ENCODE peak calls at places on chromosomes 6 and 20, in four cellular contexts. V is Kasumi-1, Y is NAMALWA, N is GM13977. O is an unnamed sample.

GRCh38 chr6:46022110-46022948 is 6.7 kb upstream of the CLIC5 start:
- DNase-seq in V (no peak), Y (no peak), N (no peak), O (no peak)

GRCh38 chr6:79864421-79864820 is 82.9 kb downstream of the ELOVL4 start:
- DNase-seq in V (no peak), Y (no peak), N (no peak), O (no peak)

GRCh38 chr20:36086767-36087166 is 67.8 kb upstream of the EPB41L1 start:
- DNase-seq in V (no peak), Y (no peak), N (no peak), O (no peak)

GRCh38 chr20:18705490-18705889 is 108.1 kb upstream of the SCP2D1 start:
- DNase-seq in V (no peak), Y (no peak), N (no peak), O (peak)

GRCh38 chr20:20452254-20452676 is 84.4 kb downstream of the INSM1 start:
- DNase-seq in V (no peak), Y (no peak), N (peak), O (peak)

GRCh38 chr20:41124451-41125094 is 12.8 kb upstream of the PLCG1 start:
- DNase-seq in V (no peak), Y (no peak), N (no peak), O (no peak)

GRCh38 chr6:35021014-35021413 is 120.1 kb downstream of the TCP11 start:
- DNase-seq in V (no peak), Y (no peak), N (no peak), O (no peak)

GRCh38 chr20:61517419-61517818 is 265.4 kb downstream of the CDH4 start:
- DNase-seq in V (no peak), Y (no peak), N (no peak), O (no peak)